ENCODE peak calls at places on chromosomes 5 and 9, in six cellular contexts. L is GM04504; M is activated T-helper 1 cell treated with anti-CD3 and anti-CD28 coated beads, Interleukin-12 subunit alpha, Interleukin-12 subunit beta, Interleukin-2, Interleukin-4 antibody, amounts not matched to agents 30 ng/mL and 10 ng/mL and 1 ng/mL, durations not matched to agents 14 hours and 24 hours and 36 hours; T is RWPE1; G is BE2C; J is AG08396. A is an unnamed sample.
A peak's percentile ranks its signal among the peaks of the same experiment; 100 is the strongest.

GRCh38 chr5:78213799-78214198 is 80.7 kb downstream of the AP3B1 start:
- DNase-seq in L (no peak), M (no peak), T (no peak), G (no peak), J (no peak), A (no peak)

GRCh38 chr5:43773032-43773830 is 170.3 kb downstream of the NNT start:
- DNase-seq in L (peak; percentile 30), M (no peak), T (peak; percentile 58), G (no peak), J (peak; percentile 46), A (peak; percentile 43)

GRCh38 chr9:96135071-96135825 is 166.7 kb downstream of the HSD17B3 start:
- DNase-seq in L (no peak), M (no peak), T (no peak), G (no peak), J (peak; percentile 28), A (no peak)

GRCh38 chr5:72619251-72619650 is 112.0 kb upstream of the ZNF366 start:
- DNase-seq in L (no peak), M (no peak), T (no peak), G (no peak), J (no peak), A (no peak)

GRCh38 chr5:87787640-87788039 is 374.9 kb upstream of the CCNH start:
- DNase-seq in L (no peak), M (no peak), T (no peak), G (no peak), J (no peak), A (no peak)

GRCh38 chr9:108272350-108272899 is 583.4 kb downstream of the ACTL7B start:
- DNase-seq in L (peak; percentile 28), M (no peak), T (peak; percentile 87), G (peak; percentile 81), J (peak; percentile 75), A (peak; percentile 87)

GRCh38 chr9:27888661-27889295 is 315.5 kb upstream of the C9orf72 start:
- DNase-seq in L (no peak), M (no peak), T (peak; percentile 36), G (peak; percentile 56), J (no peak), A (peak; percentile 3)

GRCh38 chr5:171269717-171270116 is 39.3 kb upstream of the TLX3 start:
- DNase-seq in L (peak; percentile 35), M (no peak), T (peak; percentile 30), G (no peak), J (no peak), A (peak; percentile 73)

GRCh38 chr9:94757158-94757557 is 30.7 kb downstream of the AOPEP start:
- DNase-seq in L (peak; percentile 28), M (no peak), T (no peak), G (no peak), J (peak; percentile 55), A (peak; percentile 69)

GRCh38 chr5:10736354-10736753 is 24.7 kb downstream of the DAP start:
- DNase-seq in L (no peak), M (no peak), T (no peak), G (no peak), J (no peak), A (no peak)

GRCh38 chr5:17203329-17204132 is 13.9 kb upstream of the BASP1 start:
- DNase-seq in L (peak; percentile 63), M (no peak), T (peak; percentile 73), G (no peak), J (peak; percentile 75), A (peak; percentile 85)